ENCODE peak calls at places on chromosomes 16 and 17, in eight cellular contexts. L is progenitor cell of endocrine pancreas, G is Daoy, J is T47D, D is aorta, M is astrocyte of the spinal cord, C is NCI-H1092, N is DMS53. B is an unnamed sample.

GRCh38 chr17:3609689-3610088 is 478 bp upstream of the TRPV1 start:
- DNase-seq in G (no peak), C (no peak), L (no peak), N (no peak), M (no peak), D (no peak), J (no peak), B (no peak)

GRCh38 chr16:52861614-52862022 is 191.1 kb downstream of the CHD9NB start:
- DNase-seq in C (peak; percentile 66), L (peak; percentile 17), G (no peak), D (no peak), M (no peak), J (peak; percentile 36), N (peak; percentile 83), B (peak; percentile 38)

GRCh38 chr17:80992077-80992947 is 671 bp downstream of the CHMP6 start:
- DNase-seq in C (no peak), D (no peak), G (peak; percentile 14), N (peak; percentile 60), L (no peak), M (no peak), J (no peak), B (no peak)

GRCh38 chr17:12398636-12399035 is 267.1 kb upstream of the MYOCD start:
- DNase-seq in L (no peak), J (no peak), C (no peak), M (no peak), N (no peak), G (no peak), D (no peak), B (no peak)

GRCh38 chr17:32015245-32016013 is 8.2 kb downstream of the LRRC37B start:
- DNase-seq in N (peak; percentile 96), J (peak; percentile 26), C (peak; percentile 81), G (peak; percentile 80), M (peak; percentile 32), L (no peak), D (no peak), B (no peak)

GRCh38 chr16:69340095-69340644 is 598 bp downstream of the NIP7 start:
- DNase-seq in L (no peak), G (no peak), J (no peak), N (peak; percentile 38), D (peak; percentile 36), C (no peak), M (no peak), B (no peak)

GRCh38 chr17:12789075-12789975 is at the start of gene ARHGAP44:
- DNase-seq in C (no peak), L (peak; percentile 74), N (no peak), D (peak; percentile 91), M (peak; percentile 49), J (peak; percentile 55), G (peak; percentile 83), B (no peak)

GRCh38 chr16:69017036-69017783 is 88.2 kb upstream of the HAS3 start:
- DNase-seq in D (no peak), C (no peak), M (peak; percentile 70), L (no peak), J (no peak), G (peak; percentile 66), N (peak; percentile 21), B (no peak)

GRCh38 chr16:64532117-64532516 is 589.7 kb downstream of the CDH11 start:
- DNase-seq in J (no peak), N (no peak), M (no peak), G (no peak), D (no peak), L (no peak), C (no peak), B (no peak)

GRCh38 chr17:44219126-44219635 is 294 bp downstream of the UBTF start:
- DNase-seq in J (peak; percentile 86), N (peak; percentile 92), L (peak; percentile 62), D (peak; percentile 89), C (peak; percentile 34), G (peak; percentile 77), M (peak; percentile 59), B (no peak)

GRCh38 chr16:14289692-14290340 is 218.7 kb downstream of the MRTFB start:
- DNase-seq in N (peak; percentile 78), C (no peak), G (peak; percentile 40), D (peak; percentile 44), M (no peak), L (no peak), J (peak; percentile 74), B (no peak)

GRCh38 chr17:62852195-62852594 is 44.1 kb upstream of the MARCHF10 start:
- DNase-seq in D (no peak), J (no peak), N (no peak), L (no peak), C (no peak), G (no peak), M (no peak), B (no peak)

GRCh38 chr17:1907216-1907631 is 77.4 kb downstream of the RPA1 start:
- DNase-seq in N (peak; percentile 48), D (no peak), M (no peak), J (no peak), G (no peak), L (no peak), C (no peak), B (no peak)

GRCh38 chr16:180921-181667 is 835 bp downstream of the HBQ1 start:
- DNase-seq in C (peak; percentile 71), L (peak; percentile 79), N (peak; percentile 93), M (peak; percentile 65), G (peak; percentile 82), J (peak; percentile 82), D (peak; percentile 92), B (peak; percentile 24)

GRCh38 chr16:79712273-79712672 is 111.7 kb upstream of the MAF start:
- DNase-seq in D (no peak), M (no peak), C (no peak), L (no peak), J (no peak), N (no peak), G (no peak), B (no peak)

GRCh38 chr16:51048544-51048943 is 102.5 kb downstream of the SALL1 start:
- DNase-seq in M (no peak), G (peak; percentile 69), N (no peak), L (no peak), C (no peak), D (no peak), J (no peak), B (no peak)

GRCh38 chr17:59327136-59327878 is 4.1 kb upstream of the YPEL2 start:
- DNase-seq in G (no peak), L (no peak), M (no peak), J (no peak), D (no peak), C (no peak), N (no peak), B (no peak)

GRCh38 chr16:24736758-24737157 is 7.3 kb downstream of the TNRC6A start:
- DNase-seq in G (no peak), N (no peak), D (no peak), C (no peak), J (no peak), L (no peak), M (no peak), B (no peak)

GRCh38 chr17:63675231-63675606 is 24.7 kb downstream of the LIMD2 start:
- DNase-seq in G (peak; percentile 33), L (no peak), J (no peak), N (no peak), M (peak; percentile 39), C (no peak), D (no peak), B (no peak)

GRCh38 chr17:6035801-6036394 is 34.3 kb upstream of the WSCD1 start:
- DNase-seq in D (no peak), M (no peak), G (no peak), C (no peak), J (no peak), L (no peak), N (no peak), B (peak; percentile 59)

GRCh38 chr17:64229815-64230550 is 33.1 kb downstream of the TEX2 start:
- DNase-seq in M (no peak), J (no peak), D (no peak), L (no peak), C (no peak), N (no peak), G (no peak), B (no peak)

GRCh38 chr16:71338193-71338592 is 20.3 kb upstream of the CALB2 start:
- DNase-seq in L (no peak), N (peak; percentile 96), M (no peak), J (no peak), C (no peak), G (peak; percentile 66), D (no peak), B (no peak)

GRCh38 chr17:36837616-36838272 is 99.5 kb upstream of the LHX1 start:
- DNase-seq in C (no peak), D (peak; percentile 20), N (no peak), G (no peak), L (no peak), J (no peak), M (no peak), B (no peak)

GRCh38 chr16:68062910-68063393 is 22.2 kb upstream of the NFATC3 start:
- DNase-seq in C (no peak), M (no peak), J (no peak), N (no peak), G (no peak), D (no peak), L (no peak), B (no peak)

GRCh38 chr17:45118691-45119090 is 13.6 kb downstream of the PLCD3 start:
- DNase-seq in M (no peak), C (no peak), N (no peak), J (no peak), G (no peak), D (no peak), L (no peak), B (no peak)

GRCh38 chr17:1162116-1162855 is 17.5 kb downstream of the ABR start:
- DNase-seq in J (no peak), M (no peak), C (no peak), N (peak; percentile 52), G (no peak), L (no peak), D (no peak), B (no peak)

B was measured in NCI-H1694.